ENCODE peak calls at places on chromosomes 2 and 18, in six cellular contexts. B is RKO; T is substantia nigra; O is glutamatergic neuron; G is activated T-cell treated with anti-CD3 and anti-CD28 coated beads, Interleukin-2, amount 50 U/mL, for 72 hours; Q is SW480. D is an unnamed sample.

GRCh38 chr2:47819834-47820233 is 36.9 kb downstream of the MSH6 start:
- DNase-seq in O (no peak), T (no peak), Q (no peak), B (peak; percentile 48), G (no peak), D (no peak)

GRCh38 chr18:616380-616995 is 19.7 kb downstream of the CLUL1 start:
- DNase-seq in B (peak; percentile 68), Q (peak; percentile 60), T (no peak), G (no peak), O (no peak), D (no peak)

GRCh38 chr2:120305296-120305695 is 40.6 kb upstream of the INHBB start:
- DNase-seq in B (peak; percentile 20), O (peak; percentile 49), Q (peak; percentile 65), T (no peak), G (no peak), D (no peak)

GRCh38 chr2:42345986-42346385 is 15.0 kb downstream of the COX7A2L start:
- DNase-seq in T (no peak), Q (no peak), B (no peak), G (no peak), O (no peak), D (no peak)

GRCh38 chr2:95388878-95389255 is 13.6 kb upstream of the FAHD2A start:
- DNase-seq in G (no peak), B (no peak), O (no peak), Q (no peak), T (no peak), D (no peak)

GRCh38 chr2:31812051-31812798 is 198.6 kb downstream of the MEMO1 start:
- DNase-seq in Q (no peak), B (peak; percentile 35), T (no peak), O (no peak), G (peak; percentile 29), D (no peak)

GRCh38 chr2:212727751-212728150 is 189.1 kb upstream of the ERBB4 start:
- DNase-seq in Q (no peak), T (no peak), G (peak; percentile 7), B (no peak), O (no peak), D (no peak)

GRCh38 chr2:175012516-175012915 is 7.3 kb upstream of the CHN1 start:
- DNase-seq in O (no peak), T (no peak), B (no peak), G (no peak), Q (no peak), D (no peak)

GRCh38 chr2:109079590-109079989 is 49.4 kb upstream of the SH3RF3 start:
- DNase-seq in T (no peak), O (no peak), G (no peak), Q (no peak), B (no peak), D (no peak)

GRCh38 chr2:182062329-182062972 is 76.8 kb downstream of the PPP1R1C start:
- DNase-seq in O (no peak), G (no peak), T (no peak), B (no peak), Q (no peak), D (no peak)

GRCh38 chr2:19868224-19868623 is 33.6 kb downstream of the TTC32 start:
- DNase-seq in G (no peak), O (no peak), B (no peak), T (no peak), Q (no peak), D (no peak)

GRCh38 chr2:15284601-15285000 is 276.5 kb downstream of the NBAS start:
- DNase-seq in G (no peak), Q (no peak), O (no peak), T (no peak), B (no peak), D (no peak)

GRCh38 chr18:37476182-37476581 is 89.4 kb downstream of the CELF4 start:
- DNase-seq in O (peak; percentile 65), T (no peak), B (peak; percentile 30), G (peak; percentile 39), Q (peak; percentile 2), D (peak; percentile 78)

GRCh38 chr18:26487437-26487836 is 60.9 kb downstream of the KCTD1 start:
- DNase-seq in B (no peak), O (no peak), T (no peak), G (peak; percentile 17), Q (peak; percentile 2), D (no peak)

GRCh38 chr2:70688427-70688826 is 79.6 kb downstream of the ADD2 start:
- DNase-seq in G (no peak), T (no peak), Q (no peak), O (no peak), B (no peak), D (no peak)

GRCh38 chr2:108403494-108403893 is 25.7 kb downstream of the SULT1C4 start:
- DNase-seq in O (no peak), Q (no peak), B (no peak), G (no peak), T (no peak), D (no peak)

GRCh38 chr18:26919656-26920055 is 54.1 kb upstream of the AQP4 start:
- DNase-seq in G (no peak), O (no peak), T (no peak), Q (no peak), B (no peak), D (no peak)

GRCh38 chr2:61275575-61276184 is 113.7 kb downstream of the C2orf74 start:
- DNase-seq in Q (no peak), G (no peak), O (no peak), T (no peak), B (no peak), D (no peak)

GRCh38 chr2:24720310-24720709 is 72.9 kb downstream of the PTRHD1 start:
- DNase-seq in B (no peak), O (no peak), G (no peak), Q (no peak), T (no peak), D (no peak)

GRCh38 chr2:19114754-19115231 is 243.6 kb downstream of the OSR1 start:
- DNase-seq in B (no peak), Q (no peak), T (no peak), O (no peak), G (no peak), D (no peak)

GRCh38 chr2:139142252-139142651 is 362.1 kb upstream of the NXPH2 start:
- DNase-seq in T (no peak), B (peak; percentile 49), O (no peak), G (no peak), Q (peak; percentile 2), D (no peak)

GRCh38 chr2:132774189-132774588 is 104.2 kb upstream of the LYPD1 start:
- DNase-seq in T (no peak), O (no peak), Q (no peak), B (no peak), G (no peak), D (no peak)

GRCh38 chr2:150484006-150484405 is 3.5 kb downstream of the RND3 start:
- DNase-seq in G (no peak), B (no peak), O (no peak), T (no peak), Q (no peak), D (no peak)

GRCh38 chr2:234258562-234259141 is 208.2 kb downstream of the SPP2 start:
- DNase-seq in T (no peak), Q (peak; percentile 60), O (no peak), B (peak; percentile 41), G (no peak), D (no peak)

GRCh38 chr2:102147935-102148334 is 5.4 kb downstream of the IL1R1 start:
- DNase-seq in Q (no peak), G (peak; percentile 75), O (no peak), T (no peak), B (no peak), D (no peak)

GRCh38 chr2:238097988-238098853 is 1.9 kb upstream of the ESPNL start:
- DNase-seq in T (no peak), O (peak; percentile 72), B (peak; percentile 64), G (peak; percentile 43), Q (peak; percentile 59), D (no peak)

GRCh38 chr2:235218486-235218907 is 266.7 kb downstream of the SH3BP4 start:
- DNase-seq in G (no peak), T (no peak), Q (no peak), B (no peak), O (no peak), D (no peak)

GRCh38 chr2:86610871-86611270 is 12.8 kb downstream of the RNF103 start:
- DNase-seq in G (no peak), T (no peak), Q (no peak), B (no peak), O (no peak), D (no peak)

GRCh38 chr2:69138793-69139510 is 126.0 kb downstream of the ANTXR1 start:
- DNase-seq in B (peak; percentile 59), T (no peak), Q (peak; percentile 10), O (no peak), G (no peak), D (no peak)

GRCh38 chr2:113176696-113177355 is 3.1 kb downstream of the PSD4 start:
- DNase-seq in B (no peak), G (no peak), T (no peak), O (no peak), Q (no peak), D (peak; percentile 55)

GRCh38 chr2:10415048-10415447 is 33.1 kb downstream of the ODC1 start:
- DNase-seq in O (no peak), Q (no peak), G (no peak), T (no peak), B (no peak), D (no peak)

GRCh38 chr2:122041455-122041854 is 286.0 kb downstream of the TSN start:
- DNase-seq in T (no peak), Q (no peak), O (no peak), G (no peak), B (no peak), D (no peak)

GRCh38 chr18:46220116-46220515 is 115.9 kb downstream of the HAUS1 start:
- DNase-seq in B (peak; percentile 44), Q (no peak), O (no peak), T (no peak), G (no peak), D (no peak)

GRCh38 chr18:62718268-62718800 is 3.0 kb downstream of the PHLPP1 start:
- DNase-seq in G (no peak), B (no peak), O (no peak), T (no peak), Q (no peak), D (no peak)

GRCh38 chr18:44679912-44680270 is 797 bp upstream of the SETBP1 start:
- DNase-seq in Q (peak; percentile 42), G (peak; percentile 47), T (peak; percentile 11), B (no peak), O (peak; percentile 71), D (peak; percentile 85)

GRCh38 chr18:47930086-47930843 is at the start of gene SMAD2:
- DNase-seq in B (peak; percentile 74), Q (peak; percentile 59), T (peak; percentile 63), G (peak; percentile 84), O (peak; percentile 80), D (peak; percentile 89)

D was measured in posterior cingulate gyrus.